ENCODE peak calls at places on chromosomes 13 and 19, in nine cellular contexts. W, T, P, M, X, E, B, F and Y are unnamed samples.
A peak's percentile ranks its signal among the peaks of the same experiment; 100 is the strongest.

GRCh38 chr19:35977446-35978222 is 17.4 kb upstream of the SDHAF1 start:
- DNase-seq in W (no peak), T (no peak), P (peak; percentile 79), M (no peak), X (peak; percentile 73), E (no peak), B (peak; percentile 68), F (no peak), Y (peak; percentile 47)

GRCh38 chr19:4115050-4115817 is 8.7 kb downstream of the MAP2K2 start:
- DNase-seq in W (no peak), T (no peak), P (no peak), M (no peak), X (peak; percentile 76), E (no peak), B (no peak), F (no peak), Y (no peak)

GRCh38 chr19:27892500-27892899 is 1320.5 kb downstream of the UQCRFS1 start:
- DNase-seq in W (no peak), T (no peak), P (no peak), M (no peak), X (no peak), E (no peak), B (no peak), F (no peak), Y (no peak)

GRCh38 chr19:28641395-28641794 is 571.6 kb downstream of the UQCRFS1 start:
- DNase-seq in W (no peak), T (no peak), P (no peak), M (no peak), X (no peak), E (no peak), B (no peak), F (no peak), Y (no peak)

GRCh38 chr19:872266-872951 is 12.9 kb downstream of the CFD start:
- DNase-seq in W (no peak), T (no peak), P (peak; percentile 85), M (peak; percentile 60), X (peak; percentile 93), E (peak; percentile 79), B (peak; percentile 94), F (no peak), Y (peak; percentile 38)

GRCh38 chr13:26855921-26856320 is 95.3 kb upstream of the GPR12 start:
- DNase-seq in W (no peak), T (no peak), P (no peak), M (no peak), X (no peak), E (no peak), B (no peak), F (no peak), Y (no peak)

GRCh38 chr13:37148501-37148900 is 43.0 kb upstream of the CSNK1A1L start:
- DNase-seq in W (no peak), T (no peak), P (no peak), M (no peak), X (no peak), E (no peak), B (peak; percentile 10), F (no peak), Y (no peak)

GRCh38 chr19:452829-453228 is 8.0 kb downstream of the SHC2 start:
- DNase-seq in W (no peak), T (no peak), P (no peak), M (no peak), X (no peak), E (no peak), B (no peak), F (no peak), Y (no peak)

GRCh38 chr19:18889949-18890745 is 5.8 kb downstream of the CERS1 start:
- DNase-seq in W (no peak), T (no peak), P (no peak), M (no peak), X (no peak), E (no peak), B (no peak), F (no peak), Y (no peak)

GRCh38 chr19:4152241-4152998 is 1.0 kb upstream of the CREB3L3 start:
- DNase-seq in W (no peak), T (no peak), P (no peak), M (no peak), X (no peak), E (no peak), B (no peak), F (no peak), Y (no peak)

GRCh38 chr13:102817907-102818306 is 19.0 kb downstream of the BIVM start:
- DNase-seq in W (no peak), T (no peak), P (no peak), M (no peak), X (no peak), E (no peak), B (no peak), F (no peak), Y (no peak)

GRCh38 chr19:49829200-49829599 is 11.1 kb downstream of the MED25 start:
- DNase-seq in W (no peak), T (no peak), P (no peak), M (no peak), X (no peak), E (no peak), B (no peak), F (no peak), Y (no peak)

GRCh38 chr19:49827034-49827433 is 8.9 kb downstream of the MED25 start:
- DNase-seq in W (no peak), T (no peak), P (no peak), M (no peak), X (no peak), E (no peak), B (no peak), F (no peak), Y (no peak)

GRCh38 chr19:49831592-49831991 is 13.5 kb downstream of the MED25 start:
- DNase-seq in W (no peak), T (no peak), P (no peak), M (no peak), X (no peak), E (no peak), B (no peak), F (no peak), Y (no peak)

GRCh38 chr19:49830766-49831165 is 12.7 kb downstream of the MED25 start:
- DNase-seq in W (no peak), T (no peak), P (no peak), M (no peak), X (no peak), E (no peak), B (no peak), F (no peak), Y (no peak)

DNA sequence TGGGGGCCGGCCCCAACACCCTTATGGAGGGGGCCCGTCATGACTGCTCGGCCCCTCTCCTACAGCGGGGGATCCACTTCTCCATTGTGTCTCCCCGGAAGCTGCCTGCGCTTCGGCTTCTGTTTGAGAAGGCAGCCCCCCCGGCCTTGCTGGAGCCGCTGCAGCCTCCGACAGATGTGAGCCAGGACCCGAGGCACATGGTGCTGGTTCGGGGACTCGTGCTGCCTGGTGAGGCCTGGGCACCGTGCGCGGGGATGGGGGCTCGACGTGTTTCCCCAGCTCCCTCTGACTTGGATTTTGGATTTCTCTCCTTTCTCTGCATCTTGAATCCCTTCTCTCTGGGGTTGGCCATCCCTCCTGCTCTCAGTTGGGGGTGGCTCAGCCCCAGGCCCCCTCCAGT is 11.6 kb downstream of the MED25 start:
- DNase-seq in W (no peak), T (no peak), P (no peak), M (no peak), X (no peak), E (no peak), B (no peak), F (no peak), Y (no peak)
- H3K4me1 ChIP-seq in W (no peaks in the 10 kb centered on the region), T (no peaks in the 10 kb centered on the region), P (no peaks in the 10 kb centered on the region), M (peaks cover 36% of the 10 kb centered on the region), X (peaks cover 16% of the 10 kb centered on the region), E (no peaks in the 10 kb centered on the region), B (no peaks in the 10 kb centered on the region), F (no peaks in the 10 kb centered on the region), Y (no peaks in the 10 kb centered on the region)

DNA sequence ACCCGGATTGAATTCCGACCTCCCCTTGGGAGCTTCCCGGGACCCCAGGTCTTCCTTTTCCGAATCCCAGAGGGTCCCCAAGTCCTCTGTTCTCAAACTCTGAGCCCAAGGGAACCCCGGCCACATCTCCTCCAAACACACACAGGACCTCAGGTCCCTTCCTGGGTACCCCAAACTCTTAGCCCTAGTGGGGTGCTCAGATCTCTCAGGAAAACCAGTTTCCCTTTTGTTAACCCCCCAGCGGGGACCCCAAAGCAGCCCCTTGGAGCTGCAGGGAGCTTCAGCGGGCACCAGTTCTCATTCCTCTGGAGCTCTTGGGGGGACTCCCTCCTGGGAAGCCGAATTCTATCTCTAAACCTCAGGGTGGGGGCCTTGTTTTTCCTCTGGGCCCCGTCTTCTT is 774 bp downstream of the CACNG6 start:
- DNase-seq in W (no peak), T (no peak), P (no peak), M (no peak), X (no peak), E (no peak), B (no peak), F (no peak), Y (no peak)
- H3K4me3 ChIP-seq in W (no peak overlapping the region), T (no peak overlapping the region), P (no peak overlapping the region), M (peak overlapping the region; percentile 84), X (peak overlapping the region; percentile 63), E (no peak overlapping the region), B (no peak overlapping the region), F (no peak overlapping the region), Y (no peak overlapping the region)

DNA sequence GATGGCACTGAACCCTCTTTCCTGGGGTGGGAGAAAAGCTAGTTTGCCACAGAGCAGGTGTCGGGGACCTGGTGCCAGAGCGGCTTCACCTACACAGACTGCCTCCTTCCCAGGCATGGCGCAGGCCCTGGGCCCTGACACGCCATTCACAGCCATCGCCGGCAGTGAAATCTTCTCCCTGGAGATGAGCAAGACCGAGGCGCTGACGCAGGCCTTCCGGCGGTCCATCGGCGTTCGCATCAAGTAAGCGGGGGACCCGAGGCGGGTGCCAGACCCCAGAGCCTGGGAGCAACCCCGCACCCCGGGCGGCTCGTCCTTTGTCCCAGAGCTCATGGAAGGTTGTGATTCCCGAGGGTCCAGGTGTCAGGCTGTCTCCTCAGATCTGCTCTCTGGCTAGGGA is 10.0 kb downstream of the LHB start:
- DNase-seq in W (no peak), T (no peak), P (no peak), M (no peak), X (no peak), E (no peak), B (no peak), F (no peak), Y (no peak)
- H3K36me3 ChIP-seq in W (peaks cover 83% of the 10 kb centered on the region), T (peaks cover 4% of the 10 kb centered on the region), P (no peaks in the 10 kb centered on the region), M (peaks cover 99% of the 10 kb centered on the region), X (peaks cover 85% of the 10 kb centered on the region), E (no peaks in the 10 kb centered on the region), B (peaks cover 80% of the 10 kb centered on the region), F (no peaks in the 10 kb centered on the region), Y (peaks cover 1% of the 10 kb centered on the region)

GRCh38 chr19:33302175-33302973 is at the start of gene CEBPA:
- DNase-seq in W (peak; percentile 90), T (peak; percentile 87), P (peak; percentile 96), M (peak; percentile 88), X (peak; percentile 84), E (peak; percentile 97), B (peak; percentile 90), F (peak; percentile 53), Y (peak; percentile 97)

GRCh38 chr19:33302974-33303790 is 848 bp upstream of the CEBPA start:
- DNase-seq in W (no peak), T (peak; percentile 53), P (peak; percentile 84), M (peak; percentile 68), X (peak; percentile 45), E (peak; percentile 84), B (peak; percentile 73), F (no peak), Y (no peak)

GRCh38 chr19:33301011-33301899 is 1.1 kb downstream of the CEBPA start:
- DNase-seq in W (no peak), T (peak; percentile 27), P (peak; percentile 59), M (peak; percentile 50), X (no peak), E (no peak), B (peak; percentile 29), F (no peak), Y (no peak)

GRCh38 chr19:33300016-33300981 is 2.0 kb downstream of the CEBPA start:
- DNase-seq in W (no peak), T (peak; percentile 42), P (no peak), M (no peak), X (no peak), E (no peak), B (peak; percentile 24), F (no peak), Y (no peak)

GRCh38 chr19:33301900-33302174 is 497 bp downstream of the CEBPA start:
- DNase-seq in W (no peak), T (no peak), P (peak; percentile 69), M (no peak), X (no peak), E (no peak), B (no peak), F (no peak), Y (no peak)
- H3K4me1 ChIP-seq in W (peaks cover 4% of the 10 kb centered on the region), T (peaks cover 20% of the 10 kb centered on the region), P (peaks cover 16% of the 10 kb centered on the region), M (peaks cover 23% of the 10 kb centered on the region), X (peaks cover 4% of the 10 kb centered on the region), E (peaks cover 47% of the 10 kb centered on the region), B (peaks cover 8% of the 10 kb centered on the region), F (peaks cover 4% of the 10 kb centered on the region), Y (peaks cover 60% of the 10 kb centered on the region)